ENCODE peak calls at places on chromosomes 13 and 19, in eight cellular contexts. I is GM20000, Q is HCT116, B is GM10248, O is BE2C, U is A549, T is brain microvascular endothelial cell, M is stomach. S is an unnamed sample.

GRCh38 chr13:48640767-48641166 is 13.0 kb upstream of the CYSLTR2 start:
- DNase-seq in I (no peak), Q (no peak), B (no peak), O (no peak), U (no peak), T (no peak), M (no peak), S (no peak)

GRCh38 chr13:75666646-75667351 is 30.7 kb downstream of the LMO7 start:
- DNase-seq in I (no peak), Q (no peak), B (no peak), O (no peak), U (no peak), T (peak), M (no peak), S (no peak)

GRCh38 chr19:6720369-6721112 is at the start of gene C3:
- DNase-seq in I (no peak), Q (no peak), B (no peak), O (no peak), U (peak), T (no peak), M (peak), S (no peak)

GRCh38 chr19:5355693-5356092 is 15.1 kb upstream of the PTPRS start:
- DNase-seq in I (no peak), Q (no peak), B (no peak), O (no peak), U (no peak), T (no peak), M (no peak), S (no peak)

GRCh38 chr19:47153266-47153665 is 22.6 kb downstream of the SAE1 start:
- DNase-seq in I (no peak), Q (no peak), B (no peak), O (no peak), U (no peak), T (no peak), M (no peak), S (no peak)

GRCh38 chr13:42215578-42216421 is 56.2 kb upstream of the AKAP11 start:
- DNase-seq in I (peak), Q (peak), B (no peak), O (peak), U (peak), T (peak), M (no peak), S (no peak)

GRCh38 chr19:48878219-48879024 is 6.2 kb downstream of the PPP1R15A start:
- DNase-seq in I (no peak), Q (no peak), B (no peak), O (no peak), U (peak), T (peak), M (peak), S (no peak)

GRCh38 chr19:33285441-33285927 is 16.9 kb downstream of the CEBPA start:
- DNase-seq in I (no peak), Q (no peak), B (no peak), O (no peak), U (no peak), T (no peak), M (peak), S (no peak)

GRCh38 chr19:54967611-54968010 is 1.4 kb downstream of the NLRP2 start:
- DNase-seq in I (no peak), Q (no peak), B (no peak), O (no peak), U (no peak), T (no peak), M (no peak), S (no peak)

GRCh38 chr19:39299404-39299803 is 3.2 kb downstream of the IFNL1 start:
- DNase-seq in I (no peak), Q (no peak), B (no peak), O (no peak), U (no peak), T (no peak), M (no peak), S (no peak)

GRCh38 chr19:1651548-1652394 is 644 bp downstream of the TCF3 start:
- DNase-seq in I (no peak), Q (no peak), B (no peak), O (peak), U (no peak), T (no peak), M (no peak), S (no peak)

GRCh38 chr13:76723551-76724232 is 162.5 kb downstream of the KCTD12 start:
- DNase-seq in I (no peak), Q (no peak), B (no peak), O (no peak), U (no peak), T (peak), M (no peak), S (no peak)

GRCh38 chr13:83372786-83373185 is 509.5 kb downstream of the SLITRK1 start:
- DNase-seq in I (no peak), Q (no peak), B (no peak), O (no peak), U (peak), T (no peak), M (no peak), S (no peak)

GRCh38 chr19:49129238-49129583 is 9.9 kb downstream of the PPFIA3 start:
- DNase-seq in I (no peak), Q (no peak), B (no peak), O (no peak), U (no peak), T (no peak), M (no peak), S (no peak)

GRCh38 chr19:35247526-35248309 is 1.1 kb upstream of the LSR start:
- DNase-seq in I (peak), Q (peak), B (peak), O (no peak), U (peak), T (no peak), M (peak), S (peak)

GRCh38 chr19:38317104-38317612 is 1.4 kb upstream of the YIF1B start:
- DNase-seq in I (no peak), Q (no peak), B (no peak), O (no peak), U (no peak), T (no peak), M (no peak), S (no peak)

GRCh38 chr19:29324717-29325116 is 111.8 kb upstream of the UQCRFS1 start:
- DNase-seq in I (no peak), Q (no peak), B (no peak), O (no peak), U (no peak), T (no peak), M (no peak), S (no peak)

GRCh38 chr19:45471866-45472556 is 4.2 kb downstream of the FOSB start:
- DNase-seq in I (no peak), Q (no peak), B (no peak), O (no peak), U (no peak), T (no peak), M (no peak), S (no peak)

GRCh38 chr19:57231686-57232085 is 863 bp downstream of the AURKC start:
- DNase-seq in I (no peak), Q (no peak), B (no peak), O (no peak), U (no peak), T (no peak), M (no peak), S (no peak)

GRCh38 chr13:30972888-30973377 is 40.5 kb downstream of the TEX26 start:
- DNase-seq in I (no peak), Q (no peak), B (no peak), O (no peak), U (no peak), T (no peak), M (no peak), S (no peak)

DNA sequence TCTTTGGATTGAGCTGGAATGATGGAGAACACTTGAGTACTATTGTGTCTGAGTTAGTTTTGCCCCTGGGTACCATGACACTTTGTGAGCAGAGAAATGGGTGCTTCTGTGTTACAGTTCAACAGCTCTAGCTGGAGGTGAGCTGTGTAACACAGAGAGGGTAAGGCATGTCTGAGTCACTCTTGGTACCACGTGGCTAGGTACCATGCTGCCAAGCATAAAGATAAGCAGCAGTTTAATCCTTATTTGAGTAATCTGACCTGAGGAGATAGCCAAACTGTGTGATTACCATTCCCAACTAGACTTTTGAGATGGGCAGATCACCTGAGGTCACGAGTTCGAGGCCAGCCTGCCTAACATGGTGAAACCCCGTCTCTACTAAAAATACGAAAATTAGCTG is 122.0 kb downstream of the OLFM4 start:
- DNase-seq in I (no peak), Q (no peak), B (no peak), O (no peak), U (no peak), T (no peak), M (peak), S (no peak)
- TF ChIP-seq CTCF in I (no peak), Q (no peak), B (no peak), O (no peak), U (no peak), T (no peak), M (no peak), S (no peak)

GRCh38 chr13:44805623-44806022 is 183.6 kb downstream of the NUFIP1 start:
- DNase-seq in I (no peak), Q (no peak), B (no peak), O (no peak), U (no peak), T (no peak), M (no peak), S (no peak)

GRCh38 chr13:44800626-44801025 is 188.6 kb downstream of the NUFIP1 start:
- DNase-seq in I (no peak), Q (no peak), B (no peak), O (no peak), U (no peak), T (no peak), M (no peak), S (no peak)

GRCh38 chr13:44797685-44798084 is 191.6 kb downstream of the NUFIP1 start:
- DNase-seq in I (no peak), Q (no peak), B (no peak), O (no peak), U (no peak), T (no peak), M (no peak), S (no peak)

GRCh38 chr13:44803390-44803789 is 185.9 kb downstream of the NUFIP1 start:
- DNase-seq in I (no peak), Q (no peak), B (no peak), O (no peak), U (no peak), T (no peak), M (no peak), S (no peak)

DNA sequence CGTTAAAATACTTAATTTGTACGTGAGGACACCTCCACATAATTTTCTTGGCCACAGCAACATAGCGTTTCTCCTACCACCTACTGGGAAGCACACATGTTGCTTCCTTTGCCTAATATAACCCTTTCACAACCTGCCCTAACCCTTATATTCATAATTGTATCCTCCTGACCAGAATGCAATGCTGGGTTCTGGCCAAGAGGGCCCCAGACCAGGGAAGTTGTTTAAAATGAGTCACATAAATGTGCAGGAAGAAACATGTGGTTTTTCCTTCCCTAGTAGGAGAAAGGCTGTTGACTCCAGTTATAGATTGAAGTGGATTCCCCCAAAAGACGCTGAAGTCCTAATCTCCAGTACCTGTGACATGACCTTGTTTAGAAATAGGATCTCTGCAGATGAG is 187.3 kb downstream of the NUFIP1 start:
- DNase-seq in I (no peak), Q (no peak), B (no peak), O (no peak), U (peak), T (peak), M (peak), S (no peak)
- TF ChIP-seq CTCF in I (no peak), Q (no peak), B (no peak), O (no peak), U (no peak), T (peak), M (no peak), S (no peak)

GRCh38 chr13:84902243-84902642 is 897.0 kb downstream of the SLITRK6 start:
- DNase-seq in I (no peak), Q (no peak), B (no peak), O (no peak), U (no peak), T (no peak), M (no peak), S (no peak)
- TF ChIP-seq CTCF in I (no peak), Q (no peak), B (no peak), O (no peak), U (no peak), T (no peak), M (no peak), S (no peak)

DNA sequence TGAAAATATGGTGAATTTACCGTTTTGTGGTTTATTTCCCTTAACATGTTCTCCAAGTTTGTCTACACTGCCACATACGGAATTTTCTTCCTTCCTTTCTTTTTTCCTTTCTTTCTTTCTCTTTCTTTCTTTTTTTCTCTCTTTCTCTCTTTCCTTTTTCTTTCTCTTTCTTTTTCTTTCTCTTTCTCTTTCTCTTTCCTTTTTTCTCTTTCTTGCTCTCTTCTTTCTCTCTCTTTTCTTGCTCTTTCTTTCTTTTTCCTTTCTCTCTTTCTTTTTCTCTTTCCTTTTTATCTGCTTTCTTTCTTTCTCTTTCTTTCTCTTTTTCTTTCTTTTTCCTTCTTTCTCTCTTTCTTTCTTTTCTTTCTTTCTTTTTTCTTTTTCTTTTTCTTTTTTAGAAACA is 1962.3 kb upstream of the PCDH20 start:
- DNase-seq in I (no peak), Q (no peak), B (no peak), O (no peak), U (no peak), T (no peak), M (no peak), S (no peak)
- TF ChIP-seq CTCF in I (no peak), Q (no peak), B (no peak), O (no peak), U (no peak), T (no peak), M (no peak), S (no peak)

GRCh38 chr13:79060216-79060615 is 345.8 kb downstream of the RBM26 start:
- DNase-seq in I (no peak), Q (no peak), B (no peak), O (no peak), U (no peak), T (no peak), M (no peak), S (no peak)
- TF ChIP-seq CTCF in I (no peak), Q (no peak), B (no peak), O (peak), U (no peak), T (no peak), M (no peak), S (no peak)

GRCh38 chr13:100597253-100597652 is 8.7 kb upstream of the GGACT start:
- DNase-seq in I (no peak), Q (no peak), B (no peak), O (no peak), U (no peak), T (peak), M (no peak), S (no peak)

GRCh38 chr13:100596516-100596915 is 7.9 kb upstream of the GGACT start:
- DNase-seq in I (no peak), Q (no peak), B (no peak), O (no peak), U (no peak), T (no peak), M (no peak), S (no peak)

GRCh38 chr13:100594255-100594654 is 5.7 kb upstream of the GGACT start:
- DNase-seq in I (no peak), Q (no peak), B (no peak), O (no peak), U (no peak), T (no peak), M (no peak), S (no peak)

GRCh38 chr13:100589178-100589725 is 663 bp upstream of the GGACT start:
- DNase-seq in I (no peak), Q (no peak), B (no peak), O (no peak), U (no peak), T (no peak), M (no peak), S (no peak)

DNA sequence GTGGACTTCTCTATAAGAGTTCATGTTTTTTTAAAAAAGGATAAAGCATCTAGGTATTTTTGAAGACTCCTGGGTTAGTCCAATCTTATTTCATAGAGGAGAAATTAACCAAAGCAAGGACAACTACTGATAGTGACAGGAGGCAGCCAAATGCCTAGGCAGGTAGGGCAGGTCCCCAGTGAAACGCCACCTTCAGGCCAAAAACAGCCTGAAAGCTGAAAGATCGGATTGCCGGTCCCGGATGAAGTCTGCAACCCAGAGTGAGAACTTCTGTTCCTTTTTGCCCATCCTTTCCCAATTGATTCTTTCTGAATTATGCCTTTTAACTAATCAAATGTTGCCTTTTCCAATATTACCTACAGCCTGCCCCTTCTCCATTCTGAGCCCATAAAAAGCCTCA is 6.1 kb upstream of the GGACT start:
- DNase-seq in I (no peak), Q (no peak), B (no peak), O (no peak), U (peak), T (no peak), M (peak), S (no peak)
- TF ChIP-seq CTCF in I (no peak), Q (peak), B (peak), O (peak), U (peak), T (peak), M (no peak), S (peak)

GRCh38 chr19:13155472-13156284 is 5.5 kb downstream of the IER2 start:
- DNase-seq in I (peak), Q (no peak), B (peak), O (peak), U (peak), T (peak), M (peak), S (no peak)

GRCh38 chr19:13153627-13154240 is 3.5 kb downstream of the IER2 start:
- DNase-seq in I (no peak), Q (no peak), B (no peak), O (peak), U (no peak), T (no peak), M (peak), S (no peak)

GRCh38 chr19:13152854-13153626 is 2.8 kb downstream of the IER2 start:
- DNase-seq in I (peak), Q (peak), B (peak), O (peak), U (peak), T (peak), M (peak), S (peak)

GRCh38 chr19:13154241-13154778 is 4.1 kb downstream of the IER2 start:
- DNase-seq in I (peak), Q (no peak), B (peak), O (peak), U (peak), T (peak), M (peak), S (no peak)

DNA sequence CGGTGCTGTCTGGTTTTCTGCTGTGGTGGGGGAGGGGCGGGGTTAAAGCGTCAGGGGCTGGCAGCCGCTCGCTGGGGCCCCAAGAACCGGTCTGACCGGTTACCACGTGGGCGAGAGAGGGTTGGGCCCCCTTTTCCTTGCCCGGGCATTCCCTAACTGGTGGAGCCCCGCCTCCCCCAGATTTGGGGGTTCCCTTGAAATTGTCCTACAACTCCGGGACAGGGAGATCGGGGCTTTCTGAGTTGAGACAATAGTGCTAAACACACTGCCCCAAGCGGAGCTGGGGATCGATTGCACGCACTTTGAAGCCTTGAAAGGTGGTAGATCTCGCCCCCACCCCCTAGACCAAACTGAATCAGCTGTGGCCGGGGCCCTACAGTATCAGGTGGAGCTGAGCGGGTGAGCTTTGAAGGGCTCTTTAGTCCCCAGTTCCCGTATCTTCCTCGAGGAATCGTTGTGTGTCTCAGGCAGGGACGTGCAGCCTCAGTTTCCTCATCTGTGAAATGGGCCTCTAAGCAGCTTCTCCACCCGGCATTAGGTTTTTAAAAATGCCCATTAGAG is 4.8 kb downstream of the IER2 start:
- DNase-seq in I (peak), Q (peak), B (peak), O (peak), U (no peak), T (peak), M (peak), S (peak)
- TF ChIP-seq CTCF in I (peak), Q (no peak), B (peak), O (peak), U (peak), T (peak), M (no peak), S (peak)

GRCh38 chr13:22134261-22134660 is 463.4 kb downstream of the FGF9 start:
- DNase-seq in I (no peak), Q (no peak), B (no peak), O (no peak), U (no peak), T (no peak), M (no peak), S (no peak)
- TF ChIP-seq CTCF in I (no peak), Q (no peak), B (no peak), O (no peak), U (no peak), T (no peak), M (no peak), S (no peak)

DNA sequence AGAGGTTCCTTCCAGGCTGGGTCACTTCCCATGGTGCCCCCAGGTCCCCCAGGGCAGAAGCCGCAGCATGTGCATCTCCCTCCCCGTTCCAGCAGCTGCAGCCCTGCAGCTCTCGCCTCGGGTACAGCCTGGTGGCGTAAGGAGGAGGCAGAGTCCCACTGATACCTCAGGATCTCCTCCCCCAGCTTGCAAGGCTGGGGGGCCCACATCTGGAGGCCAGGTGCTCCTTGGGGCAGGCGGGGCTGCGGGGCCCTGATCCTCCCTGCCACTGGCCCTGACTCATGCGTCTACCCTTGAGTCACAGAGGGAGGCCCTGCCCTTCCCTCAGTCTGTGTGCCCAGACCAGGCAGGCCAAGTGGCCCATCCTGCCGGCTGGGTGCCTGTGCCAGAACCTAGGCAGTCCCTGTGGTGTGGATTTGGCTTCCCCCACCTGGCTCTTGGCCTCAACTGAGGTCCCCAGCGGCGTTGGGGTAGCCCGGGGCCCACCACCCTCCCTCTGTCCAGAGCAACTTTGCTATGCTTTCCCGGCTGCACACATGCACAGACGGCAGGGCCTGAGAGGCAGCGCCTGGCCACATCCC is 12.8 kb downstream of the YIPF2 start:
- DNase-seq in I (no peak), Q (no peak), B (no peak), O (no peak), U (no peak), T (peak), M (peak), S (no peak)
- TF ChIP-seq CTCF in I (no peak), Q (no peak), B (no peak), O (no peak), U (no peak), T (peak), M (no peak), S (no peak)

S was measured in GM12864.